ENCODE peak calls at places on chromosome 4, in four cellular contexts. One of them, this sample, is unnamed.

GRCh38 chr4:184448828-184449227 is 25.5 kb downstream of the IRF2 start:
- DNase-seq in Right ventricle myocardium superior: peak
- DNase-seq in C1 segment of cervical spinal cord: peak
- DNase-seq in Calu3: no peak
- DNase-seq in this sample: peak

GRCh38 chr4:78061939-78062603 is 4.9 kb downstream of the FRAS1 start:
- DNase-seq in Right ventricle myocardium superior: no peak
- DNase-seq in C1 segment of cervical spinal cord: no peak
- DNase-seq in Calu3: no peak
- DNase-seq in this sample: no peak

GRCh38 chr4:71009796-71010588 is 16.5 kb downstream of the DCK start:
- DNase-seq in Right ventricle myocardium superior: no peak
- DNase-seq in C1 segment of cervical spinal cord: no peak
- DNase-seq in Calu3: no peak
- DNase-seq in this sample: no peak

GRCh38 chr4:25860586-25861421 is 2.0 kb downstream of the SEL1L3 start:
- DNase-seq in Right ventricle myocardium superior: no peak
- DNase-seq in C1 segment of cervical spinal cord: no peak
- DNase-seq in Calu3: no peak
- DNase-seq in this sample: no peak

GRCh38 chr4:72112514-72113156 is 80.8 kb downstream of the NPFFR2 start:
- DNase-seq in Right ventricle myocardium superior: no peak
- DNase-seq in C1 segment of cervical spinal cord: no peak
- DNase-seq in Calu3: peak
- DNase-seq in this sample: no peak

GRCh38 chr4:13829457-13829856 is 201.9 kb upstream of the BOD1L1 start:
- DNase-seq in Right ventricle myocardium superior: no peak
- DNase-seq in C1 segment of cervical spinal cord: no peak
- DNase-seq in Calu3: no peak
- DNase-seq in this sample: no peak

GRCh38 chr4:15396157-15396800 is 31.6 kb upstream of the C1QTNF7 start:
- DNase-seq in Right ventricle myocardium superior: no peak
- DNase-seq in C1 segment of cervical spinal cord: peak
- DNase-seq in Calu3: peak
- DNase-seq in this sample: peak

GRCh38 chr4:169410839-169411770 is 140.3 kb upstream of the SH3RF1 start:
- DNase-seq in Right ventricle myocardium superior: no peak
- DNase-seq in C1 segment of cervical spinal cord: no peak
- DNase-seq in Calu3: no peak
- DNase-seq in this sample: no peak

GRCh38 chr4:159035570-159035969 is 67.3 kb upstream of the RAPGEF2 start:
- DNase-seq in Right ventricle myocardium superior: no peak
- DNase-seq in C1 segment of cervical spinal cord: no peak
- DNase-seq in Calu3: no peak
- DNase-seq in this sample: no peak

GRCh38 chr4:112109455-112110425 is 35.5 kb upstream of the FAM241A start:
- DNase-seq in Right ventricle myocardium superior: no peak
- DNase-seq in C1 segment of cervical spinal cord: no peak
- DNase-seq in Calu3: no peak
- DNase-seq in this sample: no peak

GRCh38 chr4:70880739-70881138 is 21.4 kb upstream of the MOB1B start:
- DNase-seq in Right ventricle myocardium superior: no peak
- DNase-seq in C1 segment of cervical spinal cord: no peak
- DNase-seq in Calu3: no peak
- DNase-seq in this sample: no peak

GRCh38 chr4:100421356-100421978 is 96.4 kb downstream of the EMCN start:
- DNase-seq in Right ventricle myocardium superior: no peak
- DNase-seq in C1 segment of cervical spinal cord: no peak
- DNase-seq in Calu3: no peak
- DNase-seq in this sample: no peak